ENCODE peak calls at places on chromosomes 7 and 10, in six cellular contexts. I is CD8-positive, alpha-beta T cell; Y is heart right ventricle; T is heart left ventricle; E is gastrocnemius medialis; F is Panc1. A is an unnamed sample.

GRCh38 chr10:24360286-24361127 is 151.6 kb downstream of the KIAA1217 start:
- ATAC-seq in T (no peak), F (peak), E (peak), Y (peak), I (no peak), A (peak)

GRCh38 chr7:115217373-115217772 is 295.5 kb downstream of the MDFIC start:
- ATAC-seq in F (no peak), I (no peak), E (no peak), T (no peak), Y (no peak), A (no peak)

GRCh38 chr7:122143376-122143750 is 686 bp downstream of the AASS start:
- ATAC-seq in F (peak), I (no peak), E (no peak), T (no peak), Y (peak), A (peak)

GRCh38 chr7:20399516-20399915 is 68.8 kb downstream of the ITGB8 start:
- ATAC-seq in Y (no peak), I (no peak), E (no peak), T (no peak), F (no peak), A (no peak)

GRCh38 chr10:37535459-37536246 is 321.8 kb downstream of the ZNF248 start:
- ATAC-seq in I (no peak), E (no peak), Y (no peak), T (no peak), F (no peak), A (no peak)

GRCh38 chr7:16084370-16084769 is 337.0 kb downstream of the CRPPA start:
- ATAC-seq in F (no peak), T (no peak), I (no peak), Y (no peak), E (no peak), A (no peak)

GRCh38 chr7:142792129-142792528 is 21.4 kb downstream of the PRSS2 start:
- ATAC-seq in E (no peak), I (no peak), Y (no peak), F (no peak), T (no peak), A (no peak)

GRCh38 chr7:21960922-21961321 is 15.2 kb upstream of the CDCA7L start:
- ATAC-seq in F (peak), T (no peak), Y (no peak), E (no peak), I (no peak), A (no peak)

GRCh38 chr7:80134536-80135305 is at the start of gene GNAI1:
- ATAC-seq in Y (peak), F (peak), I (peak), T (peak), E (peak), A (peak)

GRCh38 chr7:131219277-131220041 is 108.2 kb upstream of the MKLN1 start:
- ATAC-seq in E (peak), F (no peak), Y (peak), I (no peak), T (peak), A (peak)

GRCh38 chr10:128525936-128526335 is 399.7 kb upstream of the MKI67 start:
- ATAC-seq in E (no peak), F (no peak), Y (no peak), I (no peak), T (no peak), A (no peak)

GRCh38 chr10:32650246-32650655 is 204.3 kb downstream of the CCDC7 start:
- ATAC-seq in I (peak), Y (no peak), E (no peak), F (no peak), T (no peak), A (no peak)

GRCh38 chr10:126509211-126509610 is 120.9 kb upstream of the ADAM12 start:
- ATAC-seq in T (no peak), Y (no peak), I (no peak), E (no peak), F (no peak), A (no peak)

GRCh38 chr7:130458256-130458655 is 17.4 kb upstream of the CEP41 start:
- ATAC-seq in Y (no peak), T (no peak), F (no peak), E (no peak), I (no peak), A (no peak)

GRCh38 chr7:129354428-129355157 is 79.6 kb upstream of the STRIP2 start:
- ATAC-seq in I (no peak), T (no peak), Y (no peak), E (no peak), F (no peak), A (no peak)

GRCh38 chr7:24769014-24769830 is 12.0 kb upstream of the GSDME start:
- ATAC-seq in Y (no peak), F (no peak), E (no peak), T (peak), I (no peak), A (no peak)

GRCh38 chr10:91932737-91933136 is 9.2 kb downstream of the BTAF1 start:
- ATAC-seq in I (no peak), F (peak), T (no peak), Y (no peak), E (no peak), A (no peak)

GRCh38 chr7:55522268-55522902 is 49.9 kb downstream of the VOPP1 start:
- ATAC-seq in T (no peak), I (no peak), Y (no peak), F (no peak), E (peak), A (no peak)

GRCh38 chr10:113891476-113891875 is 37.0 kb downstream of the NHLRC2 start:
- ATAC-seq in I (no peak), E (no peak), F (peak), T (peak), Y (peak), A (peak)

GRCh38 chr7:50594734-50595537 is 29.7 kb upstream of the DDC start:
- ATAC-seq in I (no peak), F (no peak), T (no peak), Y (no peak), E (no peak), A (no peak)

GRCh38 chr10:14146005-14146404 is 184.7 kb downstream of the FRMD4A start:
- ATAC-seq in Y (no peak), F (no peak), I (no peak), T (no peak), E (no peak), A (no peak)

GRCh38 chr10:84541289-84541637 is 212.9 kb downstream of the CCSER2 start:
- ATAC-seq in F (no peak), T (no peak), I (no peak), E (no peak), Y (no peak), A (no peak)

GRCh38 chr10:83680470-83680891 is 458.8 kb upstream of the GHITM start:
- ATAC-seq in T (no peak), F (no peak), I (no peak), E (no peak), Y (no peak), A (no peak)

GRCh38 chr10:14787938-14788337 is 13.2 kb upstream of the FAM107B start:
- ATAC-seq in I (no peak), Y (no peak), E (no peak), T (no peak), F (no peak), A (no peak)

GRCh38 chr7:38171558-38172403 is 6.3 kb upstream of the STARD3NL start:
- ATAC-seq in Y (no peak), E (no peak), T (no peak), F (no peak), I (no peak), A (no peak)

GRCh38 chr10:71821909-71822763 is 28.9 kb downstream of the PSAP start:
- ATAC-seq in Y (no peak), T (no peak), F (peak), I (peak), E (no peak), A (no peak)

GRCh38 chr7:13109201-13109600 is 421.8 kb downstream of the ARL4A start:
- ATAC-seq in F (no peak), I (no peak), E (no peak), Y (no peak), T (no peak), A (no peak)

GRCh38 chr10:14608381-14609001 is 166.2 kb downstream of the FAM107B start:
- ATAC-seq in F (no peak), I (no peak), Y (no peak), T (no peak), E (no peak), A (no peak)

GRCh38 chr10:97320480-97321031 is 1.5 kb downstream of the FRAT1 start:
- ATAC-seq in F (no peak), Y (no peak), T (no peak), E (no peak), I (no peak), A (no peak)

GRCh38 chr10:97321032-97321806 is 2.1 kb downstream of the FRAT1 start:
- ATAC-seq in E (no peak), T (no peak), I (no peak), Y (no peak), F (no peak), A (no peak)

GRCh38 chr10:97319671-97320479 is 804 bp downstream of the FRAT1 start:
- ATAC-seq in I (peak), Y (peak), E (peak), T (no peak), F (peak), A (peak)

GRCh38 chr10:97321807-97322195 is 2.7 kb downstream of the FRAT1 start:
- ATAC-seq in E (no peak), T (no peak), I (no peak), F (no peak), Y (no peak), A (no peak)

DNA sequence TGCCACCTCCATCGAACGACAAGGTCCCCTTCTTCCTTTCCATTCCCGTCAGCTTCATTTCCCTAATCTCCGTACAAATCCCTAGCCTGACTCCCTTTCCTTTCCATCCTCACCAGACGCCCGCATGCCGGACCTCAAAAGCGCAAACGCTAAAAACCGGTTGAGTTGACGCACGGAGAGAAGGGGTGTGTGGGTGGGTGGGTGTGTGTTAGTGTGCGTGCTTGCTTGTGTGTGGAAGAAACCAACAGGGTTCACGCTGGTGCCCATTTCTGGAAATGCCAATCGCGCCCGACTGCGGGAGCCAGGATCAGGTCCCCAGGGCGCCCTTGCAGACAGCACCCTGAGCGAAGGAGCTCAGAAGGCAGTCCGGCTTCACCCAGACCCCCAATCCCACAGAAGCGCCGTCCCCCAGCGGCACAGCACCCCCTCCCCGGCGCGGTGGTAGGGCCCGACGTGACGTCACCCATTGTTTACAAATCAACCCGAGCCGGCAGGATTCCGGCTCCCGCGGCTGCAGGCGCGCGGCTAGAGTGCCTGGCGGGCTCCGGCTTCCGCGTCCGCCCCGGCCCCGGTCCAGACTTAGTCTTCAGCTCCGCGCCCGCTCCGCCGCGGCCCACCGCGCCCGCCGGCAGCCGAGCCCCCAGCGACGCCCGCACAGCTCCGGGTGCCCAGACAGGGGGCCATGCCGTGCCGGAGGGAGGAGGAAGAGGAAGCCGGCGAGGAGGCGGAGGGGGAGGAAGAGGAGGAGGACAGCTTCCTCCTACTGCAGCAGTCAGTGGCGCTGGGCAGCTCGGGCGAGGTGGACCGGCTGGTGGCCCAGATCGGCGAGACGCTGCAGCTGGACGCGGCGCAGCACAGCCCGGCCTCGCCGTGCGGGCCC is at the start of gene FRAT1:
- ATAC-seq in F (peak), Y (peak), I (peak), E (peak), T (peak), A (peak)
- H3K27ac ChIP-seq in F (peak), Y (peak), I (peak), E (peak), T (peak), A (peak)

GRCh38 chr7:99381664-99382075 is 7.1 kb downstream of the ARPC1B start:
- ATAC-seq in E (no peak), F (no peak), Y (peak), I (no peak), T (no peak), A (no peak)

GRCh38 chr7:99379043-99379577 is 4.6 kb downstream of the ARPC1B start:
- ATAC-seq in E (peak), Y (peak), F (peak), T (peak), I (peak), A (peak)

GRCh38 chr7:99383203-99383602 is 8.7 kb downstream of the ARPC1B start:
- ATAC-seq in F (no peak), T (no peak), I (no peak), Y (no peak), E (no peak), A (no peak)

GRCh38 chr7:99380823-99381663 is 6.5 kb downstream of the ARPC1B start:
- ATAC-seq in T (no peak), Y (no peak), E (no peak), I (peak), F (peak), A (no peak)

GRCh38 chr7:99380032-99380822 is 5.7 kb downstream of the ARPC1B start:
- ATAC-seq in E (no peak), I (peak), T (peak), F (peak), Y (peak), A (peak)
- H3K4me3 ChIP-seq in E (peak), I (peak), T (peak), F (no peak), Y (peak), A (no peak)

DNA sequence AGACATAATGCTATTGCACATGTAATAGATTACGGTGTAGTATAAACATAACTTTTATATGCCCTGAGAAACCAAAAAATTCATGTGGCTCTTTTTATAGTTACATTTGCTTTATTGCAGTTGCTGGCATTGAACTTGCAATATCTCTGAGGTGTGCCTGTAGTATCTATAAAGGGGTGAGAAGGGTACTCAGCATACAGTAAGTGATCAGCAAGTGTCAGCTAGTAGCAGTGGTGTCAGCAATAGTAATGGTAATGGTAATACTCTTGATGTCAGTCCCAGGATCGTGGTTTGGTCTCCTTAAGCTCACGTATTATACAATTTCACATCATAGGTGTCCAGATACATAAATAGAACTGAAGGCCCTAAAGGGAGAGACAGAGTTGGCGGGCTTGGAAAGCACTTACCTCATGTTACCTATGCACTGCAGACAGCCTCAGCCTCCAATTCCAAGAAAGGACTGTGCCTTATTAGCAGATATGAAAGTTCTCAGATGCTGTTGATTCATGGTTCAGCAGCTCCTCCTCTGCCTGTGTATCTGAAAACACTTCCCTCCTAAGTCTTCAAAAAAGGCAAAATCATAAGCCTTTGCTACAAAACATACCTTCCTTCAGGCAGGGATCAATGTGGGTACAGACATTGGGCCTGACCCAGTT is 6.6 kb upstream of the GIMAP7 start:
- ATAC-seq in E (no peak), Y (no peak), F (no peak), T (no peak), I (peak), A (no peak)
- H3K27ac ChIP-seq in E (no peak), Y (no peak), F (no peak), T (no peak), I (peak), A (no peak)

GRCh38 chr10:122097935-122098334 is 109.0 kb downstream of the TACC2 start:
- ATAC-seq in E (peak), I (no peak), F (no peak), T (no peak), Y (no peak), A (no peak)

GRCh38 chr10:122102867-122103525 is 114.0 kb downstream of the TACC2 start:
- ATAC-seq in E (no peak), I (no peak), Y (no peak), F (peak), T (no peak), A (no peak)

GRCh38 chr10:122102146-122102866 is 113.3 kb downstream of the TACC2 start:
- ATAC-seq in I (no peak), E (no peak), F (peak), T (no peak), Y (no peak), A (no peak)

GRCh38 chr10:122098924-122099323 is 110.0 kb downstream of the TACC2 start:
- ATAC-seq in E (peak), Y (peak), T (peak), F (no peak), I (no peak), A (peak)

DNA sequence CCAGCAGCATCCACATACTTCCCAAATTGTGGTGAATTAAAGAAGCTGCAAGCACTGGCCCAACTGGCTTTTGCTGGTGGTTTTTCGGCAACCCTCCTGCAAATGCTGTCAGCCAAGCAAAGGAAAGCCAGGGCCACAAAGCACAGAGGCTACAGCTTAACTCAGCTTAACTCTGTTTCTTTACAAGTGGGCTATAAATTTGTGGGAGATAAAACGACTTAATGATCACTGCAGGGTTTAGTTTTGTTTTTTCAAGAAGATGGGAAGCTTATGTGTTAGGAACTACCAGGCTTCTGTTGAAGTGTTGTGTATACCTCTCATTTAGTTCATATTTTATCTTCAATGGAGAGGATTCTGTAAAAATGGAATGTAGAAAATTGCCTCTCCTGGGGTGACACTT is 110.6 kb downstream of the TACC2 start:
- ATAC-seq in E (no peak), F (no peak), T (no peak), I (no peak), Y (no peak), A (no peak)
- H3K4me3 ChIP-seq in E (no peak), F (no peak), T (no peak), I (no peak), Y (no peak), A (no peak)

GRCh38 chr7:75596727-75597614 is 104.9 kb downstream of the SPDYE5 start:
- ATAC-seq in F (peak), E (no peak), I (no peak), T (no peak), Y (no peak), A (no peak)
- H3K27ac ChIP-seq in F (no peak), E (no peak), I (no peak), T (no peak), Y (no peak), A (no peak)

DNA sequence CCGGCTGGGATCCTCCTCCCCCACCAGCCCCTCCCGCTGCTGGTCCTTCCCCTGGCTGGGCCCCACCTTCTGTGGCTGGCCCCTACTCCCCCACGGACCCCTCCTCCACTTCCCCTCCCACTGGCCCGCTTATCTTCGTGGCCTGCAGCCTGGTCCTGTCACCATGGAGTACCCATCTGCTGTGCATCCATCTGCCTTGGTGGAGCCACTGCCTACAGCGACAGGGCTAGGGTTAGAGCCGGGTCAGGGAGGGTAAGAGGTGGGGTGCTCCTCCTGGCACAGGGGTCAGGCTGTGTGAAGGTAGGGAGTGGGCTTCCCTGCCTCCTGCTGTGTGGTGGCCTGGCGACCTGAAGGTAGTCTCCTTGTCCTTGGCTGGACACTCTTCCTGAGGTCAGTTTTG is 5.2 kb downstream of the ADCY1 start:
- ATAC-seq in E (no peak), T (no peak), Y (no peak), I (no peak), F (no peak), A (no peak)
- H3K4me3 ChIP-seq in E (no peak), T (no peak), Y (no peak), I (no peak), F (no peak), A (no peak)

GRCh38 chr7:157839226-157839625 is 502.4 kb downstream of the DNAJB6 start:
- ATAC-seq in T (no peak), I (no peak), F (no peak), Y (no peak), E (no peak), A (no peak)

GRCh38 chr7:157841757-157842390 is 505.1 kb downstream of the DNAJB6 start:
- ATAC-seq in T (no peak), F (no peak), I (no peak), Y (no peak), E (no peak), A (no peak)

GRCh38 chr7:157840913-157841756 is 504.3 kb downstream of the DNAJB6 start:
- ATAC-seq in T (no peak), E (no peak), F (peak), I (no peak), Y (no peak), A (no peak)

GRCh38 chr7:157840174-157840912 is 503.5 kb downstream of the DNAJB6 start:
- ATAC-seq in T (no peak), I (no peak), E (no peak), Y (no peak), F (no peak), A (no peak)

DNA sequence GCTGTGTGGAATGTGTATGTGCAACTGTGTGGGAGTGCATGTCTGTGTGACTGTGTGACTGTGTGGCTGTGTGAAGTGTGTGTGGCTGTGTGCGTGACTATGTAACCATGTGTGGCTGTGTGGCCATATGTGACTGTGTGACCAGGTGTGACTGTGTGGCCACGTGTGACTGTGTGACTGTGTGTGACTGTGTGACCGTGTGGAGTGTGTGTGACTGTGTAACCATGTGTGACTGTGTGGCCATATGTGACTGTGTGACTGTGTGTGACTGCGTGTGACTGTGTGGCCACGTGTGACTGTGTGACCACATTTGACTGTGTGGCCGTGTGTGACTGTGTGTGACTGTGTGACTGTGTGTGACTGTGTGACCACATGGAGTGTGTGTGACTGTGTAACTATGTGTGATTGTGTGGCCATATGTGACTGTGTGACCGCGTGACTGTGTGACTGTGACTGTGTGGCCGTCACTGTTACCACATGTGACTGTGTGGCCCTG is 502.9 kb downstream of the DNAJB6 start:
- ATAC-seq in Y (no peak), F (no peak), E (no peak), T (no peak), I (no peak), A (no peak)
- H3K27ac ChIP-seq in Y (no peak), F (no peak), E (no peak), T (no peak), I (no peak), A (no peak)

A was measured in gastroesophageal sphincter.